ENCODE peak calls at places on chromosomes 7 and 10, in six cellular contexts. W is choroid plexus epithelial cell, V is adrenal gland, N is GM23338, S is psoas muscle, U is A549. K is an unnamed sample.

GRCh38 chr10:61744469-61744868 is 81.7 kb downstream of the CABCOCO1 start:
- DNase-seq in W (no peak), V (no peak), N (peak; percentile 66), S (no peak), U (peak; percentile 26), K (no peak)

GRCh38 chr10:103612462-103613365 is 119.2 kb downstream of the NEURL1 start:
- DNase-seq in W (peak; percentile 89), V (no peak), N (no peak), S (no peak), U (no peak), K (peak; percentile 80)

GRCh38 chr10:71577345-71577744 is 142.2 kb downstream of the C10orf105 start:
- DNase-seq in W (no peak), V (no peak), N (no peak), S (no peak), U (no peak), K (no peak)

GRCh38 chr7:73433924-73434700 is 534 bp downstream of the FZD9 start:
- DNase-seq in W (no peak), V (no peak), N (peak; percentile 86), S (no peak), U (no peak), K (no peak)

GRCh38 chr10:24974978-24975377 is 22.6 kb upstream of the PRTFDC1 start:
- DNase-seq in W (peak; percentile 92), V (peak; percentile 39), N (no peak), S (peak; percentile 77), U (peak; percentile 3), K (peak; percentile 96)

GRCh38 chr7:132742152-132742551 is 165.9 kb upstream of the PLXNA4 start:
- DNase-seq in W (peak; percentile 92), V (no peak), N (no peak), S (no peak), U (peak; percentile 78), K (peak; percentile 96)

GRCh38 chr10:57338823-57339558 is 928.7 kb downstream of the IPMK start:
- DNase-seq in W (peak; percentile 67), V (no peak), N (peak; percentile 84), S (no peak), U (peak; percentile 58), K (peak; percentile 64)

GRCh38 chr7:69585169-69585568 is 13.1 kb upstream of the AUTS2 start:
- DNase-seq in W (no peak), V (no peak), N (no peak), S (no peak), U (no peak), K (no peak)

GRCh38 chr10:32150532-32151101 is 94.4 kb upstream of the KIF5B start:
- DNase-seq in W (peak; percentile 47), V (no peak), N (no peak), S (no peak), U (no peak), K (peak; percentile 37)

GRCh38 chr7:140358771-140359095 is 39.6 kb downstream of the SLC37A3 start:
- DNase-seq in W (no peak), V (no peak), N (no peak), S (no peak), U (no peak), K (no peak)

GRCh38 chr10:58014436-58014835 is 253.3 kb downstream of the IPMK start:
- DNase-seq in W (no peak), V (no peak), N (no peak), S (no peak), U (no peak), K (no peak)

GRCh38 chr10:51658075-51658474 is 41.3 kb downstream of the CSTF2T start:
- DNase-seq in W (no peak), V (no peak), N (no peak), S (no peak), U (no peak), K (no peak)

GRCh38 chr7:37234928-37235327 is 213.7 kb downstream of the ELMO1 start:
- DNase-seq in W (peak; percentile 21), V (no peak), N (peak; percentile 70), S (no peak), U (peak; percentile 48), K (peak; percentile 15)

GRCh38 chr10:99612167-99612831 is 7.9 kb downstream of the SLC25A28 start:
- DNase-seq in W (peak; percentile 76), V (peak; percentile 33), N (peak; percentile 82), S (no peak), U (peak; percentile 68), K (peak; percentile 75)

GRCh38 chr7:115032986-115033385 is 111.1 kb downstream of the MDFIC start:
- DNase-seq in W (no peak), V (no peak), N (peak; percentile 29), S (no peak), U (no peak), K (no peak)

GRCh38 chr7:137667633-137668387 is 179.0 kb downstream of the DGKI start:
- DNase-seq in W (peak; percentile 89), V (no peak), N (no peak), S (no peak), U (peak; percentile 30), K (peak; percentile 78)

GRCh38 chr10:124079864-124080263 is 13.5 kb downstream of the CHST15 start:
- DNase-seq in W (no peak), V (no peak), N (no peak), S (no peak), U (no peak), K (no peak)

GRCh38 chr7:47786557-47787248 is 161.6 kb downstream of the PKD1L1 start:
- DNase-seq in W (peak; percentile 99), V (peak; percentile 72), N (peak; percentile 34), S (peak; percentile 62), U (peak; percentile 100), K (peak; percentile 99)

GRCh38 chr7:134625571-134625970 is 21.1 kb upstream of the BPGM start:
- DNase-seq in W (peak; percentile 26), V (no peak), N (no peak), S (no peak), U (no peak), K (peak; percentile 56)

GRCh38 chr10:99523251-99523773 is 9.4 kb upstream of the NKX2-3 start:
- DNase-seq in W (no peak), V (no peak), N (peak; percentile 91), S (no peak), U (no peak), K (no peak)

GRCh38 chr10:127989481-127989964 is 82.6 kb downstream of the PTPRE start:
- DNase-seq in W (peak; percentile 69), V (no peak), N (no peak), S (no peak), U (no peak), K (no peak)

GRCh38 chr7:68311958-68312357 is 1286.3 kb upstream of the AUTS2 start:
- DNase-seq in W (no peak), V (no peak), N (no peak), S (no peak), U (no peak), K (no peak)

GRCh38 chr10:70052462-70053211 is at the start of gene MACROH2A2:
- DNase-seq in W (peak; percentile 72), V (peak; percentile 48), N (peak; percentile 84), S (peak; percentile 68), U (peak; percentile 82), K (peak; percentile 64)

GRCh38 chr7:147474862-147475261 is 1115.7 kb upstream of the C7orf33 start:
- DNase-seq in W (no peak), V (no peak), N (no peak), S (no peak), U (no peak), K (no peak)

GRCh38 chr7:128194533-128195282 is 46.4 kb upstream of the LEP start:
- DNase-seq in W (no peak), V (no peak), N (no peak), S (no peak), U (no peak), K (no peak)

GRCh38 chr7:67900456-67900855 is 903.8 kb downstream of the TYW1 start:
- DNase-seq in W (no peak), V (no peak), N (no peak), S (no peak), U (no peak), K (no peak)

GRCh38 chr10:62194924-62195674 is 73.5 kb downstream of the RTKN2 start:
- DNase-seq in W (no peak), V (no peak), N (no peak), S (no peak), U (no peak), K (no peak)

GRCh38 chr7:28607799-28608198 is 195.5 kb downstream of the CREB5 start:
- DNase-seq in W (no peak), V (no peak), N (no peak), S (no peak), U (no peak), K (no peak)

GRCh38 chr7:28608766-28609165 is 196.4 kb downstream of the CREB5 start:
- DNase-seq in W (peak; percentile 30), V (no peak), N (no peak), S (no peak), U (no peak), K (peak; percentile 43)

GRCh38 chr7:28608226-28608625 is 195.9 kb downstream of the CREB5 start:
- DNase-seq in W (no peak), V (no peak), N (no peak), S (no peak), U (no peak), K (no peak)

GRCh38 chr7:28607179-28607578 is 194.9 kb downstream of the CREB5 start:
- DNase-seq in W (no peak), V (no peak), N (no peak), S (no peak), U (no peak), K (no peak)

DNA sequence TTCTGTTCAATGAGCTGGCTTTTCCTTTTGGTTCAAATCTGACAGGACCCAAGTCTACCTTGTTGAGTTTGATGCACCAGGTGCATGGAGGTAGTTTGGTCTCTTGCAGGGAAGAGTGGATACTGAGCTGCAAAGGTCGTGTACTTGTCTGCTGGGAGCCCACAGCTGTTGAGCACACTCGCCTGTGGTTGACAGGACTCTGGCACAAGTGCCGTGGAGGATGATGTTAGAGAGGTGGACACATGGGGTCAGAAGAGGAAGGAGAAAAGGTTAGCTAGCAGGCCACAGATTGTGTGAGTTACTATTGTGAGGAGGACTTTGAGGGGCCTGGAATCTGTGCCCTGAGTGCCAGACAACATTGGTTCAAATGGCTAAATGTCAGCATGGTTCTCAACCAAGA is 197.3 kb downstream of the CREB5 start:
- DNase-seq in W (no peak), V (no peak), N (no peak), S (peak; percentile 57), U (no peak), K (no peak)
- H3K4me3 ChIP-seq in W (no peak overlapping the region), V (no peak overlapping the region), N (no peak overlapping the region), S (no peak overlapping the region), U (no peak overlapping the region), K (no peak overlapping the region)

GRCh38 chr10:97685395-97685958 is 1.6 kb downstream of the AVPI1 start:
- DNase-seq in W (peak; percentile 65), V (peak; percentile 56), N (peak; percentile 72), S (no peak), U (peak; percentile 79), K (peak; percentile 36)
- TF ChIP-seq CTCF in W (peak; percentile 62), V (peak; percentile 40), N (peak; percentile 47), S (no peak), U (no peak), K (peak; percentile 42)

DNA sequence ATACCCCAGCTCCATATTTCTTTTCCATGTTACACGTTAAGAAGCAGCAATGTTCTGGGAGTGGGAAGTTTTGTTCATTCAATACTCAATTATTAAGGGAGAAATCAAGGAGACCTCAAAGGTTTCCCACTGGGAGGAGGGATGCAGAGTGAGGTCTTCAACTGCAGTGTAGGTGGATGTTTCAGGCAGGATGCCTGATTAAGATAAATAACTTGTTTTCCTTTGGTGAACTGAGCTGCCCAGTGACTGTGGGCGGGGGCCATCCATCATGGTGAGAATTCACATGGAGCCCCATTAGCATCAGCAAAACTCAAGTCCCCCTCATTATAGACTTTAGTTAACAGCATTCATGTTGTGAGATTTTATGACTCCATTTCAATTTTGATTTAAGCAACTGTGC is 121.1 kb downstream of the PLPP4 start:
- DNase-seq in W (no peak), V (no peak), N (no peak), S (no peak), U (no peak), K (no peak)
- H3K4me3 ChIP-seq in W (no peak overlapping the region), V (no peak overlapping the region), N (no peak overlapping the region), S (no peak overlapping the region), U (no peak overlapping the region), K (no peak overlapping the region)

GRCh38 chr7:149214020-149214720 is 18.8 kb downstream of the ZNF282 start:
- DNase-seq in W (no peak), V (no peak), N (no peak), S (no peak), U (no peak), K (no peak)
- TF ChIP-seq CTCF in W (no peak), V (no peak), N (no peak), S (no peak), U (no peak), K (no peak)

K was measured in fibroblast of pulmonary artery.